ENCODE peak calls at places on chromosomes 3 and 15, in seven cellular contexts. L is ELR, C is lower leg skin, K is NT2/D1, J is KBM-7, B is activated gamma-delta T cell treated with Interleukin-2 at 50 U/mL for 16 hours, Q is LoVo. W is an unnamed sample.
A peak's percentile ranks its signal among the peaks of the same experiment; 100 is the strongest.

GRCh38 chr15:63063164-63063756 is 20.7 kb downstream of the TPM1 start:
- DNase-seq in L (no peak), C (no peak), K (no peak), J (peak; percentile 82), B (no peak), Q (no peak), W (no peak)

GRCh38 chr3:87228316-87228715 is 1.2 kb downstream of the CHMP2B start:
- DNase-seq in L (peak; percentile 56), C (no peak), K (no peak), J (no peak), B (no peak), Q (peak; percentile 36), W (no peak)

GRCh38 chr3:131846296-131846924 is 188.4 kb downstream of the CPNE4 start:
- DNase-seq in L (no peak), C (no peak), K (no peak), J (no peak), B (no peak), Q (no peak), W (no peak)

GRCh38 chr3:56795097-56795806 is 6.5 kb downstream of the ARHGEF3 start:
- DNase-seq in L (no peak), C (no peak), K (no peak), J (no peak), B (no peak), Q (no peak), W (no peak)

GRCh38 chr3:129399895-129400357 is 28.5 kb downstream of the EFCAB12 start:
- DNase-seq in L (peak; percentile 48), C (no peak), K (no peak), J (no peak), B (no peak), Q (peak; percentile 10), W (no peak)

GRCh38 chr3:128455786-128456748 is 10.6 kb downstream of the DNAJB8 start:
- DNase-seq in L (no peak), C (no peak), K (no peak), J (no peak), B (no peak), Q (no peak), W (no peak)

GRCh38 chr15:57385923-57386390 is 9.7 kb downstream of the CGNL1 start:
- DNase-seq in L (no peak), C (no peak), K (no peak), J (no peak), B (no peak), Q (no peak), W (no peak)

GRCh38 chr15:72155021-72155621 is 36.9 kb downstream of the SENP8 start:
- DNase-seq in L (peak; percentile 29), C (peak; percentile 54), K (no peak), J (no peak), B (no peak), Q (peak; percentile 87), W (peak; percentile 81)

GRCh38 chr3:8458235-8458634 is 43.4 kb upstream of the LMCD1 start:
- DNase-seq in L (peak; percentile 27), C (peak; percentile 43), K (no peak), J (no peak), B (no peak), Q (no peak), W (no peak)

GRCh38 chr3:177295116-177295515 is 97.8 kb upstream of the TBL1XR1 start:
- DNase-seq in L (no peak), C (no peak), K (no peak), J (no peak), B (no peak), Q (peak; percentile 83), W (no peak)

GRCh38 chr15:51580385-51580784 is 42.2 kb downstream of the DMXL2 start:
- DNase-seq in L (no peak), C (no peak), K (no peak), J (peak; percentile 68), B (no peak), Q (no peak), W (no peak)

GRCh38 chr3:57094606-57095005 is 34.1 kb downstream of the SPATA12 start:
- DNase-seq in L (no peak), C (no peak), K (no peak), J (no peak), B (no peak), Q (no peak), W (no peak)

GRCh38 chr15:39181901-39182300 is 399.0 kb upstream of the THBS1 start:
- DNase-seq in L (no peak), C (no peak), K (no peak), J (no peak), B (no peak), Q (peak; percentile 41), W (no peak)

GRCh38 chr3:172279191-172279640 is 169.0 kb downstream of the GHSR start:
- DNase-seq in L (no peak), C (no peak), K (no peak), J (no peak), B (no peak), Q (no peak), W (no peak)

GRCh38 chr3:189799366-189799765 is 168.2 kb downstream of the TP63 start:
- DNase-seq in L (no peak), C (no peak), K (no peak), J (no peak), B (no peak), Q (no peak), W (no peak)

GRCh38 chr15:31379042-31379441 is 52.4 kb downstream of the KLF13 start:
- DNase-seq in L (no peak), C (no peak), K (no peak), J (no peak), B (no peak), Q (no peak), W (no peak)

GRCh38 chr15:67385971-67386370 is 131.4 kb downstream of the IQCH start:
- DNase-seq in L (no peak), C (no peak), K (no peak), J (no peak), B (no peak), Q (no peak), W (no peak)

GRCh38 chr3:149603126-149604074 is 54.4 kb downstream of the WWTR1 start:
- DNase-seq in L (peak; percentile 72), C (no peak), K (no peak), J (no peak), B (no peak), Q (peak; percentile 20), W (no peak)

GRCh38 chr15:31377030-31377429 is 50.4 kb downstream of the KLF13 start:
- DNase-seq in L (no peak), C (no peak), K (no peak), J (no peak), B (no peak), Q (no peak), W (no peak)

GRCh38 chr15:92580021-92580420 is 75.6 kb downstream of the FAM174B start:
- DNase-seq in L (no peak), C (no peak), K (no peak), J (no peak), B (no peak), Q (no peak), W (no peak)

GRCh38 chr3:172107403-172107802 is 68.0 kb downstream of the FNDC3B start:
- DNase-seq in L (no peak), C (no peak), K (no peak), J (no peak), B (peak; percentile 32), Q (no peak), W (no peak)

GRCh38 chr3:57281710-57282109 is 10.8 kb downstream of the ASB14 start:
- DNase-seq in L (peak; percentile 70), C (no peak), K (no peak), J (peak; percentile 9), B (no peak), Q (no peak), W (no peak)

GRCh38 chr3:142963266-142964149 is at the start of gene PAQR9:
- DNase-seq in L (peak; percentile 52), C (no peak), K (no peak), J (peak; percentile 48), B (no peak), Q (peak; percentile 30), W (no peak)

W was measured in suprapubic skin.